ENCODE peak calls at places on chromosome 2, in six cellular contexts. O is MM.1S; V is adipocyte; R is GF-D8; B is ELR; D is stimulated activated effector memory CD8-positive, alpha-beta T cell treated with anti-CD3 and anti-CD28 coated beads, Interleukin-12 subunit alpha, Interleukin-12 subunit beta, amount 100 ng/mL, for 72 hours. T is an unnamed sample.

GRCh38 chr2:147572622-147573021 is 272.2 kb upstream of the ACVR2A start:
- DNase-seq in O (no peak), V (no peak), R (no peak), B (no peak), D (no peak), T (no peak)

GRCh38 chr2:86203614-86204013 is 4.4 kb downstream of the MRPL35 start:
- DNase-seq in O (no peak), V (no peak), R (no peak), B (no peak), D (no peak), T (no peak)

GRCh38 chr2:75406138-75406537 is 154.6 kb downstream of the EVA1A start:
- DNase-seq in O (no peak), V (no peak), R (no peak), B (no peak), D (no peak), T (no peak)

GRCh38 chr2:3127710-3128109 is 249.9 kb downstream of the EIPR1 start:
- DNase-seq in O (no peak), V (no peak), R (no peak), B (no peak), D (no peak), T (no peak)

GRCh38 chr2:290090-290722 is 2.3 kb upstream of the ALKAL2 start:
- DNase-seq in O (no peak), V (peak), R (no peak), B (peak), D (no peak), T (peak)

GRCh38 chr2:120747281-120747680 is 11.6 kb downstream of the GLI2 start:
- DNase-seq in O (no peak), V (no peak), R (no peak), B (no peak), D (no peak), T (no peak)

GRCh38 chr2:109062558-109063325 is 66.3 kb upstream of the SH3RF3 start:
- DNase-seq in O (no peak), V (no peak), R (no peak), B (no peak), D (no peak), T (no peak)

GRCh38 chr2:105358593-105358992 is 21.3 kb downstream of the C2orf49 start:
- DNase-seq in O (no peak), V (no peak), R (no peak), B (no peak), D (no peak), T (no peak)

GRCh38 chr2:84424152-84424551 is 34.9 kb downstream of the SUCLG1 start:
- DNase-seq in O (no peak), V (peak), R (no peak), B (peak), D (no peak), T (no peak)

GRCh38 chr2:226985227-226985946 is 149.5 kb downstream of the RHBDD1 start:
- DNase-seq in O (peak), V (peak), R (no peak), B (peak), D (no peak), T (peak)

GRCh38 chr2:238158807-238159539 is at the start of gene ERFE:
- DNase-seq in O (peak), V (peak), R (no peak), B (peak), D (peak), T (no peak)

GRCh38 chr2:46364797-46365457 is 67.7 kb downstream of the EPAS1 start:
- DNase-seq in O (peak), V (peak), R (no peak), B (peak), D (no peak), T (no peak)

GRCh38 chr2:30225131-30225762 is 6.1 kb upstream of the LBH start:
- DNase-seq in O (peak), V (peak), R (no peak), B (peak), D (peak), T (no peak)

GRCh38 chr2:214203199-214203598 is 207.7 kb upstream of the VWC2L start:
- DNase-seq in O (no peak), V (peak), R (no peak), B (no peak), D (no peak), T (no peak)

GRCh38 chr2:10297950-10298349 is 4.8 kb upstream of the HPCAL1 start:
- DNase-seq in O (no peak), V (peak), R (no peak), B (peak), D (no peak), T (no peak)

GRCh38 chr2:172101707-172102158 is 967 bp downstream of the DLX2 start:
- DNase-seq in O (no peak), V (no peak), R (peak), B (no peak), D (no peak), T (no peak)

GRCh38 chr2:45285791-45286390 is 276.6 kb upstream of the SIX2 start:
- DNase-seq in O (no peak), V (peak), R (no peak), B (no peak), D (no peak), T (no peak)

GRCh38 chr2:151106805-151107490 is 154.7 kb downstream of the RBM43 start:
- DNase-seq in O (no peak), V (no peak), R (no peak), B (no peak), D (no peak), T (no peak)

GRCh38 chr2:212448698-212449097 is 89.9 kb downstream of the ERBB4 start:
- DNase-seq in O (no peak), V (no peak), R (no peak), B (no peak), D (no peak), T (no peak)

GRCh38 chr2:197628043-197628500 is 47.3 kb downstream of the RFTN2 start:
- DNase-seq in O (no peak), V (peak), R (no peak), B (peak), D (no peak), T (peak)

GRCh38 chr2:111225871-111226270 is 105.2 kb downstream of the BCL2L11 start:
- DNase-seq in O (no peak), V (no peak), R (no peak), B (no peak), D (peak), T (no peak)

T was measured in anterior cingulate cortex.